ENCODE peak calls at places on chromosome 18, in four cellular contexts. One of them, this sample, is unnamed.

GRCh38 chr18:62587689-62588088 is 64.9 kb downstream of the ZCCHC2 start:
- DNase-seq in psoas muscle: no peak
- DNase-seq in upper lobe of right lung: no peak
- DNase-seq in SJSA1: no peak
- DNase-seq in this sample: no peak

GRCh38 chr18:2083691-2084090 is 487.6 kb downstream of the METTL4 start:
- DNase-seq in psoas muscle: no peak
- DNase-seq in upper lobe of right lung: no peak
- DNase-seq in SJSA1: no peak
- DNase-seq in this sample: no peak

GRCh38 chr18:8107426-8107825 is 501.8 kb upstream of the RAB12 start:
- DNase-seq in psoas muscle: no peak
- DNase-seq in upper lobe of right lung: no peak
- DNase-seq in SJSA1: no peak
- DNase-seq in this sample: no peak

GRCh38 chr18:60092073-60092472 is 192.3 kb downstream of the PMAIP1 start:
- DNase-seq in upper lobe of right lung: no peak
- DNase-seq in SJSA1: no peak
- DNase-seq in psoas muscle: no peak
- DNase-seq in this sample: no peak

GRCh38 chr18:59898609-59899297 is 1.0 kb upstream of the PMAIP1 start:
- DNase-seq in upper lobe of right lung: no peak
- DNase-seq in psoas muscle: no peak
- DNase-seq in SJSA1: no peak
- DNase-seq in this sample: no peak

GRCh38 chr18:47254341-47254939 is 3.0 kb upstream of the SKOR2 start:
- DNase-seq in upper lobe of right lung: peak
- DNase-seq in SJSA1: no peak
- DNase-seq in psoas muscle: no peak
- DNase-seq in this sample: peak

GRCh38 chr18:56233595-56233994 is 404.8 kb downstream of the TXNL1 start:
- DNase-seq in psoas muscle: no peak
- DNase-seq in SJSA1: no peak
- DNase-seq in upper lobe of right lung: no peak
- DNase-seq in this sample: peak

GRCh38 chr18:712401-713134 is at the start of gene ENOSF1:
- DNase-seq in SJSA1: peak
- DNase-seq in psoas muscle: peak
- DNase-seq in upper lobe of right lung: peak
- DNase-seq in this sample: peak

GRCh38 chr18:73288813-73289212 is 421.0 kb upstream of the NETO1 start:
- DNase-seq in SJSA1: no peak
- DNase-seq in psoas muscle: no peak
- DNase-seq in upper lobe of right lung: no peak
- DNase-seq in this sample: no peak
- H3K27ac ChIP-seq in SJSA1: no peak
- H3K27ac ChIP-seq in psoas muscle: no peak
- H3K27ac ChIP-seq in upper lobe of right lung: no peak
- H3K27ac ChIP-seq in this sample: no peak

GRCh38 chr18:3384664-3385189 is 65.2 kb upstream of the TGIF1 start:
- DNase-seq in upper lobe of right lung: no peak
- DNase-seq in SJSA1: no peak
- DNase-seq in psoas muscle: no peak
- DNase-seq in this sample: no peak
- H3K27ac ChIP-seq in upper lobe of right lung: no peak
- H3K27ac ChIP-seq in SJSA1: no peak
- H3K27ac ChIP-seq in psoas muscle: no peak
- H3K27ac ChIP-seq in this sample: no peak

DNA sequence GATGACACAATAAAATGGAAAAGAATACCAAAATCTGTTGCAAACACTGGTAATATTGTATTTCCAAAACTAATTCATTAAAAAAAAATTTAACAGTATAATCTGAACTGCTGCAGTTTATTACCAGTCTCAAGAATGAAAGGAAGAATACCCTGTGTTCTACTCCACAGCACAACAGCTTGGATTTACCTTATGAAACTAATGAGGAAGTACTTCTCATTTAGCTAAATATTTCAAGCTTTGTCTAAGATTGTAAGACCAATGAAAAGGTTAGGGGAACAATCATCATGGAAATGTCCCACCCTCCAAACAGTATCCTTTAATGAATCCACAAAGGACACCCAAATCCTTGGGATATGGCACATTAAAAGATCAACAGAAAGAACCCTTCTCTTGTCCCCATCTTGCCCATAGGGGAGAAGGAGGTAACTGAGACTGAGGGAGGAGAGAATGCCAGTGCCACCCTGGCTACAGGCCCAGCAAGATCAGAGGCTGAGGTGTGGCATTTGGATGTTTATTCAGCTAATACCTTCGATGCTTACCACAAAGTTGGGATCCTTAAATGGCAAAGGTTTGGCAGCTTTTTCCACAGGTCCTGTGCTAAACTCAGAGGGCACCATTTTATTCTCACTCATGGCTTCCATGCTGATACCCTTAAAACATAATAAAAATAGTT is 17.7 kb downstream of the INO80C start:
- DNase-seq in SJSA1: no peak
- DNase-seq in upper lobe of right lung: no peak
- DNase-seq in psoas muscle: no peak
- DNase-seq in this sample: no peak
- H3K27ac ChIP-seq in SJSA1: no peak
- H3K27ac ChIP-seq in upper lobe of right lung: peak
- H3K27ac ChIP-seq in psoas muscle: no peak
- H3K27ac ChIP-seq in this sample: no peak

DNA sequence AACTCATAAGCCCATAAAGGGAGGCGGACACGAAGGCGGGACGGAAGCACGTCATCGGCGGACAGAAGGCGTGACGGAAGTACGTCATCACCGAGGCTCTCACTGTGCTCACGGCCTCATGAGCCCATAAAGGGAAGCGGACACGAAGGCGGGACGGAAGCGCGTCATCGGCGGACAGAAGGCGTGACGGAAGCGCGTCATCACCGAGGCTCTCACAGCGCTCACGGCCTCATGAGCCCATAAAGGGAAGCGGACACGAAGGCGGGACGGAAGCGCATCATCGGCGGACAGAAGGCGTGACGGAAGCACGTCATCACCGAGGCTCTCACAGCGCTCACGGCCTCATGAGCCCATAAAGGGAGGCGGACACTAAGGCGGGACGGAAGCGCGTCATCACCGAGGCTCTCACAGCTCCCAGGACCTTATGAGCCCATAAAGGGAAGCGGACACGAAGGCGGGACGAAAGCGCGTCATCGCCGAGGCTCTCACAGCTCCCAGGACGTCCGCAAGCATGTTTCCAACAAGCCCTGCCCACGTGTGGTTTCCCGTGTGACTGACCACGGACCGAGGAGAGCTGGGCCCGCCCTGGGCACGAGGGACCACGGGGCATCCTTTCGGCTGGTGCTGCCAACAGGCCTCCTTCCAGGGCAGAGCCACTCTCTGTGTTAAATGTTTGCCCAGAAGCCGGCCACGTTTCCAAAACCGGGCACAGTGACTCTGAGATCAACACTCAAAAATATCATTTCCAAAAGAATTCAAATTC is 182.7 kb upstream of the SALL3 start:
- DNase-seq in SJSA1: no peak
- DNase-seq in upper lobe of right lung: peak
- DNase-seq in psoas muscle: no peak
- DNase-seq in this sample: no peak
- H3K27ac ChIP-seq in SJSA1: no peak
- H3K27ac ChIP-seq in upper lobe of right lung: no peak
- H3K27ac ChIP-seq in psoas muscle: no peak
- H3K27ac ChIP-seq in this sample: no peak

GRCh38 chr18:78721281-78721949 is 258.2 kb upstream of the SALL3 start:
- DNase-seq in SJSA1: no peak
- DNase-seq in upper lobe of right lung: peak
- DNase-seq in psoas muscle: no peak
- DNase-seq in this sample: no peak

GRCh38 chr18:78722959-78723706 is 256.5 kb upstream of the SALL3 start:
- DNase-seq in upper lobe of right lung: no peak
- DNase-seq in SJSA1: no peak
- DNase-seq in psoas muscle: no peak
- DNase-seq in this sample: no peak

GRCh38 chr18:78722391-78722790 is 257.2 kb upstream of the SALL3 start:
- DNase-seq in upper lobe of right lung: no peak
- DNase-seq in SJSA1: no peak
- DNase-seq in psoas muscle: no peak
- DNase-seq in this sample: no peak

GRCh38 chr18:78720456-78721250 is 259.0 kb upstream of the SALL3 start:
- DNase-seq in SJSA1: no peak
- DNase-seq in psoas muscle: no peak
- DNase-seq in upper lobe of right lung: peak
- DNase-seq in this sample: peak

DNA sequence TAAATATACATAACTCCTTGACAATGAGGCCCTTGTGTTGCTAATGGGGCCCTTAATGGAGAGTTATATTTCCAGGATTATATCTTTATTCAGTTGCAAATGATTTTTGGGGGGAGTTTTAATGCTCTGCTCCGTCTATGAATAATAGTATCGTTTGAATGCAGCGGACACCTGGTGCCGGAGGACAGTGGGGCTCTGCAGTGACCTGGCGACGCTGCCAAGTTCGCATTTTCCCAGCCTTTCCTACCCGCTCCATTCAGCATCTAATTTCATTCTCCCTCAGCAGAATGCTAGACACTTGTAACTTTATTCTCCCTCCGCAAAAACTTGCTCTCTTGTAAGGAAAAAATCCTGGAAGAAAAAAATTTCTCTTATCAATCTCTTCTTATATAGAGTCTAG is 257.6 kb upstream of the SALL3 start:
- DNase-seq in SJSA1: no peak
- DNase-seq in psoas muscle: no peak
- DNase-seq in upper lobe of right lung: no peak
- DNase-seq in this sample: no peak
- H3K27ac ChIP-seq in SJSA1: no peak
- H3K27ac ChIP-seq in psoas muscle: no peak
- H3K27ac ChIP-seq in upper lobe of right lung: no peak
- H3K27ac ChIP-seq in this sample: no peak

GRCh38 chr18:28657836-28658410 is 481.0 kb upstream of the CDH2 start:
- DNase-seq in psoas muscle: no peak
- DNase-seq in SJSA1: no peak
- DNase-seq in upper lobe of right lung: no peak
- DNase-seq in this sample: no peak
- H3K27ac ChIP-seq in psoas muscle: no peak
- H3K27ac ChIP-seq in SJSA1: no peak
- H3K27ac ChIP-seq in upper lobe of right lung: no peak
- H3K27ac ChIP-seq in this sample: no peak

GRCh38 chr18:67520276-67521035 is 3.9 kb upstream of the DSEL start:
- DNase-seq in psoas muscle: no peak
- DNase-seq in upper lobe of right lung: no peak
- DNase-seq in SJSA1: no peak
- DNase-seq in this sample: no peak

GRCh38 chr18:67519582-67519981 is 3.1 kb upstream of the DSEL start:
- DNase-seq in SJSA1: no peak
- DNase-seq in psoas muscle: no peak
- DNase-seq in upper lobe of right lung: no peak
- DNase-seq in this sample: no peak

DNA sequence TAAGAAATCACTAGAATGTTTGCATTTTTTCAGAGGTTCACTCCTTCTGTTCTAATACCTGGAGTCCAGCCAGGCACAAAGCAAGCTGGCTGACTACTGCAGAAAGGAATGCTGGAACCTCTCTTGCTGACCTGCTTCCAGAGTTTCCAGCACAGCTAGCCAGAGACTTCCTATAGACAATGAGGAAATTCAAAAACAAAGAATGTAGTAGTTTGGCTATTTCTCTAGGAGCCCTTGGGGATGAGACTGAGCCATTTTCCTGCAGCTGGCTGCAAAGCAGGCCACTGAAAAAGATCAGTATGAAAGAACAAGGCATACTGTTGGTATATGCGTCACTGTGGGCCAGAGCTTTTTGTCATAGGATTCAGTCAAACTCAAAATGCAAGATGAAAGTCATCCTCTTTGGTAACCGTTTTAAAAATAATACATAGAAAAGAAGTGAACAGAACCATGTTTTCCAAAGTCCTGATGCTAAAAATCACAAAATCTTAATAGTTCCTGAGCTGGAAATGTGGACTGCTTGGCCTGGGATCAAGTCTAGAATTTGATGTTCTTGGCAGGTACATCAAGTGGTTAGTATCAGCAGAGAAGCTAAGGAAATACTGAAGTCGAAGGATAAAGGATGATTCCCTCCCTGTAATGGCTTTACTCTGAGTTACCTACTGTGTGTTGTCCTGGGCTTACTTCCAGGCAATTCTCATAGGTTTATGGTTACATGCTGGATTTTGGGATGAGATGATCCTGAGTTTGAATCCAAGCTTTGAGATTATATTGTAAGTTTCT is 9.0 kb upstream of the DSEL start:
- DNase-seq in upper lobe of right lung: no peak
- DNase-seq in psoas muscle: peak
- DNase-seq in SJSA1: peak
- DNase-seq in this sample: peak
- H3K27ac ChIP-seq in upper lobe of right lung: no peak
- H3K27ac ChIP-seq in psoas muscle: no peak
- H3K27ac ChIP-seq in SJSA1: peak
- H3K27ac ChIP-seq in this sample: no peak